ENCODE peak calls at places on chromosomes 4 and X, in five cellular contexts. B, M, X, Z and A are unnamed samples.

GRCh38 chrX:109629310-109629709 is 4.3 kb upstream of the KCNE5 start:
- DNase-seq in M (no peak), Z (no peak), X (no peak), B (no peak), A (no peak)

GRCh38 chr4:183287677-183288076 is 32.4 kb downstream of the CLDN22 start:
- DNase-seq in X (no peak), Z (no peak), B (no peak), M (no peak), A (no peak)

GRCh38 chr4:175380841-175381240 is 431.2 kb downstream of the GPM6A start:
- DNase-seq in B (no peak), M (peak; percentile 43), Z (no peak), X (peak; percentile 14), A (no peak)

GRCh38 chr4:3822230-3822947 is 56.2 kb downstream of the ADRA2C start:
- DNase-seq in Z (no peak), B (no peak), M (peak; percentile 73), X (no peak), A (no peak)

GRCh38 chr4:1195894-1196401 is 23.6 kb upstream of the SPON2 start:
- DNase-seq in X (no peak), B (no peak), Z (no peak), M (no peak), A (no peak)

GRCh38 chrX:149521438-149521837 is 16.3 kb upstream of the IDS start:
- DNase-seq in X (no peak), B (no peak), M (no peak), Z (no peak), A (no peak)

GRCh38 chr4:56861365-56861764 is 39.9 kb upstream of the SPINK2 start:
- DNase-seq in B (no peak), M (peak; percentile 25), Z (peak; percentile 53), X (peak; percentile 45), A (no peak)

GRCh38 chr4:173525118-173526033 is 4.7 kb downstream of the HAND2 start:
- DNase-seq in B (no peak), M (no peak), Z (peak; percentile 50), X (peak; percentile 55), A (no peak)

GRCh38 chr4:15003441-15003890 is 1.2 kb downstream of the CPEB2 start:
- DNase-seq in M (no peak), B (no peak), Z (peak; percentile 52), X (peak; percentile 63), A (peak; percentile 51)

GRCh38 chr4:7094931-7095330 is 27.1 kb upstream of the GRPEL1 start:
- DNase-seq in Z (no peak), B (no peak), X (no peak), M (no peak), A (no peak)

GRCh38 chr4:57282556-57283310 is 172.5 kb upstream of the IGFBP7 start:
- DNase-seq in Z (no peak), M (peak; percentile 64), B (no peak), X (peak; percentile 21), A (no peak)

GRCh38 chrX:2401590-2402360 is 99.0 kb downstream of the DHRSX start:
- DNase-seq in B (no peak), M (no peak), X (peak; percentile 70), Z (no peak), A (peak; percentile 83)

GRCh38 chrX:45767021-45767491 is 566.4 kb upstream of the DIPK2B start:
- DNase-seq in M (no peak), Z (no peak), B (no peak), X (no peak), A (no peak)

GRCh38 chr4:10656988-10657387 is 27.6 kb downstream of the CLNK start:
- DNase-seq in Z (no peak), M (peak; percentile 94), X (peak; percentile 44), B (no peak), A (no peak)

GRCh38 chr4:124265701-124266100 is 446.8 kb downstream of the ANKRD50 start:
- DNase-seq in X (no peak), Z (no peak), B (no peak), M (no peak), A (no peak)

GRCh38 chr4:143700420-143701352 is at the start of gene FREM3:
- DNase-seq in M (peak; percentile 19), X (peak; percentile 50), B (peak; percentile 33), Z (peak; percentile 75), A (peak; percentile 20)

GRCh38 chr4:1209821-1210220 is 37.4 kb upstream of the SPON2 start:
- DNase-seq in B (no peak), Z (no peak), X (no peak), M (peak; percentile 27), A (peak; percentile 18)

GRCh38 chr4:108166038-108166437 is 2.7 kb downstream of the LEF1 start:
- DNase-seq in X (no peak), M (no peak), B (no peak), Z (no peak), A (no peak)

GRCh38 chr4:125951275-125951887 is 636.6 kb downstream of the FAT4 start:
- DNase-seq in M (no peak), Z (no peak), B (no peak), X (no peak), A (no peak)

GRCh38 chr4:144948009-144948408 is 150.0 kb downstream of the ANAPC10 start:
- DNase-seq in X (peak; percentile 92), B (no peak), Z (no peak), M (peak; percentile 1), A (peak; percentile 48)

GRCh38 chrX:134628663-134629062 is 29.6 kb downstream of the PLAC1 start:
- DNase-seq in B (no peak), M (no peak), X (no peak), Z (no peak), A (no peak)

GRCh38 chrX:28552882-28553829 is 34.1 kb upstream of the IL1RAPL1 start:
- DNase-seq in Z (no peak), M (no peak), X (no peak), B (no peak), A (no peak)

GRCh38 chr4:117156806-117157205 is 71.4 kb upstream of the TRAM1L1 start:
- DNase-seq in X (no peak), Z (no peak), M (no peak), B (no peak), A (no peak)

GRCh38 chr4:73538162-73538561 is 56.6 kb downstream of the AFM start:
- DNase-seq in M (no peak), B (no peak), Z (no peak), X (no peak), A (no peak)

GRCh38 chr4:73541251-73541650 is 59.7 kb downstream of the AFM start:
- DNase-seq in B (no peak), M (no peak), X (no peak), Z (no peak), A (no peak)

GRCh38 chr4:73533515-73534422 is 52.2 kb downstream of the AFM start:
- DNase-seq in X (no peak), M (no peak), B (no peak), Z (no peak), A (no peak)

GRCh38 chr4:73544620-73545019 is 63.1 kb downstream of the AFM start:
- DNase-seq in Z (no peak), M (no peak), X (no peak), B (no peak), A (no peak)

GRCh38 chr4:73539386-73539785 is 57.8 kb downstream of the AFM start:
- DNase-seq in M (no peak), B (no peak), Z (no peak), X (no peak), A (no peak)
- H3K18ac ChIP-seq in M (no peak overlapping the region), B (no peak overlapping the region), Z (no peak overlapping the region), X (no peak overlapping the region), A (no peak overlapping the region)

GRCh38 chrX:17590892-17591740 is 146.2 kb upstream of the SCML1 start:
- DNase-seq in B (peak; percentile 36), M (peak; percentile 64), Z (peak; percentile 64), X (peak; percentile 69), A (peak; percentile 15)
- H3K4ac ChIP-seq in B (no peak overlapping the region), M (no peak overlapping the region), Z (no peak overlapping the region), X (no peak overlapping the region), A (no peak overlapping the region)

GRCh38 chr4:76749361-76749760 is 148.6 kb downstream of the SOWAHB start:
- DNase-seq in B (no peak), X (no peak), Z (no peak), M (no peak), A (no peak)

GRCh38 chr4:76751612-76752343 is 146.2 kb downstream of the SOWAHB start:
- DNase-seq in M (no peak), X (no peak), Z (no peak), B (no peak), A (no peak)

GRCh38 chr4:76750716-76751115 is 147.2 kb downstream of the SOWAHB start:
- DNase-seq in X (no peak), Z (no peak), M (peak; percentile 60), B (no peak), A (no peak)

GRCh38 chr4:76747613-76748012 is 150.3 kb downstream of the SOWAHB start:
- DNase-seq in M (peak; percentile 75), Z (no peak), B (no peak), X (no peak), A (no peak)

DNA sequence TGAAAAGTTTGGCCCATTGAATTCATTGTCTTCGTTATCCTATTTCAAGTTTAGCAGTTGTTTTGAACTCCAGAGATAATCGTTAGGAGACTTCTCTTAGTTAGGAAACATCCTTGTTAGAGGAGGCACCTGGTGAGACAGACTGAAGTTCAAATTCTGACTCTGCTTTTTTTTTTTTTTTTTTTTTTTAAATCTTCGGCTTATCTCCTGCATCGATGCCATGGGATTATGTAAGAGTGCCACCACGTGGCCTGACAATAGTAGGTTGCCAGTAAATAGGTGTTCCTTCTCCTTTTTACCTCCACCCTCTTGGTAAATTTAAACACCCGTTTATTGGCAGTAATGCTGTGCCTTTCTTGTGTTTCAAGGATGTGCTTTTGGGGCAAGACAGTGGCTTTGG is 149.3 kb downstream of the SOWAHB start:
- DNase-seq in Z (no peak), M (peak; percentile 44), X (peak; percentile 67), B (no peak), A (no peak)
- H3K18ac ChIP-seq in Z (no peak overlapping the region), M (no peak overlapping the region), X (no peak overlapping the region), B (no peak overlapping the region), A (no peak overlapping the region)

GRCh38 chr4:122873146-122873545 is 46.5 kb downstream of the FGF2 start:
- DNase-seq in B (no peak), M (no peak), Z (no peak), X (no peak), A (no peak)

GRCh38 chr4:122873752-122874151 is 47.1 kb downstream of the FGF2 start:
- DNase-seq in M (no peak), B (no peak), Z (no peak), X (no peak), A (no peak)

GRCh38 chr4:122874194-122874593 is 47.6 kb downstream of the FGF2 start:
- DNase-seq in M (peak; percentile 86), X (peak; percentile 59), Z (no peak), B (no peak), A (no peak)

GRCh38 chr4:122876456-122876855 is 45.9 kb downstream of the NUDT6 start:
- DNase-seq in M (peak; percentile 20), X (no peak), Z (no peak), B (no peak), A (no peak)

GRCh38 chr4:122875949-122876348 is 46.4 kb downstream of the NUDT6 start:
- DNase-seq in M (no peak), X (no peak), Z (no peak), B (no peak), A (no peak)
- H3K4ac ChIP-seq in M (no peak overlapping the region), X (no peak overlapping the region), Z (no peak overlapping the region), B (no peak overlapping the region), A (no peak overlapping the region)